ENCODE peak calls at places on chromosomes 5 and 9, in nine cellular contexts. F is HEK293T; H is stimulated activated CD4-positive, alpha-beta T cell treated with anti-CD3 and anti-CD28 coated beads, Interleukin-12 subunit alpha, Interleukin-12 subunit beta, amount 100 ng/mL, for 48 hours; O is CD4-positive, CD25-positive, alpha-beta regulatory T cell; C is M059J; T is posterior vena cava; M is endothelial cell of umbilical vein; B is NCI-H460; K is activated CD8-positive, alpha-beta memory T cell treated with anti-CD3 and anti-CD28 coated beads for 48 hours. W is an unnamed sample.

GRCh38 chr5:77030097-77031071 is at the start of gene AGGF1:
- DNase-seq in F (peak), H (peak), O (peak), C (peak), T (peak), M (peak), B (peak), K (peak), W (peak)

GRCh38 chr5:178419196-178419595 is 171.0 kb downstream of the COL23A1 start:
- DNase-seq in F (no peak), H (no peak), O (no peak), C (no peak), T (no peak), M (no peak), B (no peak), K (no peak), W (no peak)

GRCh38 chr5:156479864-156480263 is 152.9 kb downstream of the SGCD start:
- DNase-seq in F (no peak), H (no peak), O (no peak), C (no peak), T (no peak), M (no peak), B (peak), K (no peak), W (no peak)

GRCh38 chr9:79300153-79300552 is 271.6 kb upstream of the TLE4 start:
- DNase-seq in F (no peak), H (no peak), O (no peak), C (no peak), T (no peak), M (no peak), B (no peak), K (no peak), W (no peak)

GRCh38 chr5:78008356-78008967 is 232.3 kb upstream of the TBCA start:
- DNase-seq in F (peak), H (no peak), O (no peak), C (peak), T (no peak), M (peak), B (peak), K (no peak), W (peak)

GRCh38 chr9:32968101-32969011 is 33.1 kb downstream of the APTX start:
- DNase-seq in F (peak), H (peak), O (peak), C (peak), T (no peak), M (peak), B (peak), K (peak), W (peak)

GRCh38 chr9:136584401-136585328 is 38.8 kb upstream of the NOTCH1 start:
- DNase-seq in F (no peak), H (no peak), O (no peak), C (no peak), T (no peak), M (no peak), B (no peak), K (no peak), W (no peak)

GRCh38 chr5:10528056-10528816 is 35.6 kb upstream of the ANKRD33B start:
- DNase-seq in F (no peak), H (no peak), O (no peak), C (no peak), T (no peak), M (no peak), B (no peak), K (no peak), W (no peak)

GRCh38 chr9:23630488-23630887 is 195.6 kb downstream of the ELAVL2 start:
- DNase-seq in F (no peak), H (no peak), O (no peak), C (peak), T (no peak), M (no peak), B (no peak), K (no peak), W (no peak)

GRCh38 chr5:38467353-38468040 is 88.9 kb downstream of the LIFR start:
- DNase-seq in F (no peak), H (no peak), O (no peak), C (peak), T (peak), M (peak), B (peak), K (no peak), W (no peak)

GRCh38 chr9:36772449-36773370 is 200.0 kb downstream of the MELK start:
- DNase-seq in F (no peak), H (no peak), O (no peak), C (peak), T (no peak), M (peak), B (no peak), K (no peak), W (no peak)

GRCh38 chr9:99411479-99412100 is 189.5 kb downstream of the SEC61B start:
- DNase-seq in F (peak), H (no peak), O (no peak), C (no peak), T (no peak), M (no peak), B (no peak), K (no peak), W (no peak)

GRCh38 chr5:137304227-137304874 is 194.8 kb downstream of the SPOCK1 start:
- DNase-seq in F (no peak), H (no peak), O (no peak), C (no peak), T (no peak), M (peak), B (no peak), K (no peak), W (no peak)

GRCh38 chr5:113061851-113062631 is 85.4 kb downstream of the DCP2 start:
- DNase-seq in F (no peak), H (no peak), O (no peak), C (peak), T (no peak), M (no peak), B (no peak), K (no peak), W (no peak)

GRCh38 chr9:34690983-34691382 is at the start of gene CCL19:
- DNase-seq in F (no peak), H (no peak), O (no peak), C (no peak), T (no peak), M (no peak), B (no peak), K (no peak), W (no peak)

GRCh38 chr9:133060417-133060841 is 1.4 kb upstream of the CEL start:
- DNase-seq in F (no peak), H (no peak), O (no peak), C (no peak), T (no peak), M (no peak), B (no peak), K (no peak), W (no peak)

GRCh38 chr5:159833088-159833487 is 83.2 kb upstream of the ADRA1B start:
- DNase-seq in F (no peak), H (no peak), O (no peak), C (no peak), T (no peak), M (no peak), B (no peak), K (no peak), W (no peak)

GRCh38 chr9:12516573-12516972 is 176.6 kb upstream of the TYRP1 start:
- DNase-seq in F (no peak), H (no peak), O (no peak), C (no peak), T (no peak), M (no peak), B (no peak), K (no peak), W (no peak)

GRCh38 chr5:56761486-56761885 is 53.9 kb upstream of the MAP3K1 start:
- DNase-seq in F (no peak), H (no peak), O (no peak), C (no peak), T (no peak), M (no peak), B (no peak), K (no peak), W (peak)

GRCh38 chr5:76808142-76808691 is 10.6 kb upstream of the F2RL1 start:
- DNase-seq in F (no peak), H (no peak), O (no peak), C (no peak), T (no peak), M (no peak), B (no peak), K (no peak), W (no peak)